ENCODE peak calls at places on chromosomes 1 and 21, in six cellular contexts. One of them, this sample, is unnamed.
A peak's percentile ranks its signal among the peaks of the same experiment; 100 is the strongest.

GRCh38 chr1:57007948-57008347 is 42.1 kb upstream of the C8B start:
- DNase-seq in HepG2: no peak
- DNase-seq in HCT116: no peak
- DNase-seq in K562: no peak
- DNase-seq in GM23338: no peak
- DNase-seq in H1: no peak
- DNase-seq in this sample: no peak

GRCh38 chr1:25786887-25787286 is 13.1 kb upstream of the SELENON start:
- DNase-seq in HepG2: no peak
- DNase-seq in HCT116: no peak
- DNase-seq in K562: no peak
- DNase-seq in GM23338: no peak
- DNase-seq in H1: no peak
- DNase-seq in this sample: no peak

GRCh38 chr1:37807555-37808368 is at the start of the genes C1orf122 and YRDC:
- DNase-seq in HepG2: peak; percentile 83
- DNase-seq in HCT116: peak; percentile 77
- DNase-seq in K562: peak; percentile 96
- DNase-seq in GM23338: peak; percentile 98
- DNase-seq in H1: peak; percentile 76
- DNase-seq in this sample: peak; percentile 93

GRCh38 chr21:32423320-32423719 is 10.8 kb downstream of the EVA1C start:
- DNase-seq in HepG2: no peak
- DNase-seq in HCT116: no peak
- DNase-seq in K562: no peak
- DNase-seq in GM23338: no peak
- DNase-seq in H1: no peak
- DNase-seq in this sample: no peak

GRCh38 chr1:26361605-26362122 is 7.7 kb upstream of the CRYBG2 start:
- DNase-seq in HepG2: no peak
- DNase-seq in HCT116: no peak
- DNase-seq in K562: no peak
- DNase-seq in GM23338: no peak
- DNase-seq in H1: no peak
- DNase-seq in this sample: no peak

GRCh38 chr1:190608282-190608681 is 130.6 kb upstream of the BRINP3 start:
- DNase-seq in HepG2: no peak
- DNase-seq in HCT116: no peak
- DNase-seq in K562: no peak
- DNase-seq in GM23338: no peak
- DNase-seq in H1: no peak
- DNase-seq in this sample: no peak

GRCh38 chr1:177142791-177143382 is 21.6 kb downstream of the ASTN1 start:
- DNase-seq in HepG2: no peak
- DNase-seq in HCT116: no peak
- DNase-seq in K562: no peak
- DNase-seq in GM23338: peak; percentile 22
- DNase-seq in H1: no peak
- DNase-seq in this sample: no peak

GRCh38 chr1:241706257-241706656 is 54.2 kb downstream of the WDR64 start:
- DNase-seq in HepG2: no peak
- DNase-seq in HCT116: no peak
- DNase-seq in K562: no peak
- DNase-seq in GM23338: no peak
- DNase-seq in H1: no peak
- DNase-seq in this sample: no peak

GRCh38 chr21:45074048-45074817 is at the start of gene ADARB1:
- DNase-seq in HepG2: peak; percentile 32
- DNase-seq in HCT116: no peak
- DNase-seq in K562: peak; percentile 97
- DNase-seq in GM23338: peak; percentile 74
- DNase-seq in H1: no peak
- DNase-seq in this sample: peak; percentile 29

GRCh38 chr1:101006553-101006952 is 19.0 kb downstream of the DPH5 start:
- DNase-seq in HepG2: peak; percentile 32
- DNase-seq in HCT116: no peak
- DNase-seq in K562: no peak
- DNase-seq in GM23338: no peak
- DNase-seq in H1: no peak
- DNase-seq in this sample: peak; percentile 80

GRCh38 chr1:64956241-64956640 is 10.1 kb downstream of the JAK1 start:
- DNase-seq in HepG2: no peak
- DNase-seq in HCT116: no peak
- DNase-seq in K562: peak; percentile 59
- DNase-seq in GM23338: no peak
- DNase-seq in H1: no peak
- DNase-seq in this sample: no peak

GRCh38 chr1:165255226-165255625 is 101.3 kb downstream of the LMX1A start:
- DNase-seq in HepG2: no peak
- DNase-seq in HCT116: no peak
- DNase-seq in K562: no peak
- DNase-seq in GM23338: no peak
- DNase-seq in H1: no peak
- DNase-seq in this sample: no peak

GRCh38 chr1:173867141-173867752 is 542 bp downstream of the GAS5 start:
- DNase-seq in HepG2: no peak
- DNase-seq in HCT116: no peak
- DNase-seq in K562: peak; percentile 47
- DNase-seq in GM23338: no peak
- DNase-seq in H1: no peak
- DNase-seq in this sample: no peak

GRCh38 chr1:66624412-66625060 is 90.6 kb downstream of the SGIP1 start:
- DNase-seq in HepG2: no peak
- DNase-seq in HCT116: no peak
- DNase-seq in K562: no peak
- DNase-seq in GM23338: no peak
- DNase-seq in H1: no peak
- DNase-seq in this sample: peak; percentile 74

GRCh38 chr1:113146242-113147072 is 73.5 kb downstream of the LRIG2 start:
- DNase-seq in HepG2: peak; percentile 87
- DNase-seq in HCT116: no peak
- DNase-seq in K562: peak; percentile 54
- DNase-seq in GM23338: no peak
- DNase-seq in H1: no peak
- DNase-seq in this sample: peak; percentile 56

GRCh38 chr1:200873116-200873670 is 412 bp downstream of the GPR25 start:
- DNase-seq in HepG2: no peak
- DNase-seq in HCT116: no peak
- DNase-seq in K562: no peak
- DNase-seq in GM23338: peak; percentile 54
- DNase-seq in H1: no peak
- DNase-seq in this sample: no peak

GRCh38 chr1:183089025-183089639 is 65.9 kb downstream of the LAMC1 start:
- DNase-seq in HepG2: peak; percentile 98
- DNase-seq in HCT116: no peak
- DNase-seq in K562: no peak
- DNase-seq in GM23338: no peak
- DNase-seq in H1: no peak
- DNase-seq in this sample: no peak

GRCh38 chr21:41899431-41900202 is 20.5 kb upstream of the PRDM15 start:
- DNase-seq in HepG2: no peak
- DNase-seq in HCT116: no peak
- DNase-seq in K562: no peak
- DNase-seq in GM23338: no peak
- DNase-seq in H1: no peak
- DNase-seq in this sample: no peak

GRCh38 chr1:75969550-75969949 is 37.3 kb upstream of the ASB17 start:
- DNase-seq in HepG2: no peak
- DNase-seq in HCT116: no peak
- DNase-seq in K562: no peak
- DNase-seq in GM23338: no peak
- DNase-seq in H1: no peak
- DNase-seq in this sample: no peak

GRCh38 chr1:153432874-153433681 is 16.8 kb downstream of the S100A7A start:
- DNase-seq in HepG2: no peak
- DNase-seq in HCT116: no peak
- DNase-seq in K562: peak; percentile 61
- DNase-seq in GM23338: no peak
- DNase-seq in H1: no peak
- DNase-seq in this sample: no peak

GRCh38 chr1:16321176-16321867 is 31.0 kb downstream of the FBXO42 start:
- DNase-seq in HepG2: peak; percentile 10
- DNase-seq in HCT116: no peak
- DNase-seq in K562: no peak
- DNase-seq in GM23338: no peak
- DNase-seq in H1: no peak
- DNase-seq in this sample: no peak

GRCh38 chr21:34003428-34003827 is 70.0 kb upstream of the MRPS6 start:
- DNase-seq in HepG2: no peak
- DNase-seq in HCT116: no peak
- DNase-seq in K562: no peak
- DNase-seq in GM23338: no peak
- DNase-seq in H1: no peak
- DNase-seq in this sample: no peak

GRCh38 chr1:204520834-204521709 is 4.9 kb downstream of the MDM4 start:
- DNase-seq in HepG2: no peak
- DNase-seq in HCT116: no peak
- DNase-seq in K562: no peak
- DNase-seq in GM23338: no peak
- DNase-seq in H1: no peak
- DNase-seq in this sample: no peak

GRCh38 chr1:19644761-19645543 is 841 bp downstream of the NBL1 start:
- DNase-seq in HepG2: no peak
- DNase-seq in HCT116: no peak
- DNase-seq in K562: no peak
- DNase-seq in GM23338: peak; percentile 63
- DNase-seq in H1: no peak
- DNase-seq in this sample: peak; percentile 24
- H2AFZ ChIP-seq in HepG2: no peak overlapping the region
- H2AFZ ChIP-seq in HCT116: no peak overlapping the region
- H2AFZ ChIP-seq in K562: peak overlapping the region; percentile 41
- H2AFZ ChIP-seq in GM23338: peak overlapping the region; percentile 98
- H2AFZ ChIP-seq in H1: no peak overlapping the region
- H2AFZ ChIP-seq in this sample: peak overlapping the region; percentile 19

DNA sequence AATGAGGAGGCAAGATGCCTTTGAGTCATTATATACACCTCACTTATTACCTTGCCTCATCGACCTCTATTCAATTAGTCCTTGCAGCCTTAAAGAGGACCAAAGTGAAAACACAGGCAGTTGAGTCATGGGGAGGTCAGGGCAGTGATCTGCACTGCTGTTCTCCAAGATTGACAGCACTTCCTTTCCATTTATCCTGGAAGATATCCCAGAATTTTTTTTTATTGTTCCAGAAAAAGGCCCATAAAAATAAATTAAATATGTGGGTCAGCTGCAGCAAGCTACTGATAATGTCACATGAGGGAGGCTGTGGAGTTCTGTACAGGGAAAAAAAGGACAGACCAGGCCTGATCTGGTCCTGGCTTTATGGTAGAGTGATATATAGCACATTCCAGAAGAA is 33.2 kb upstream of the CDC42BPA start:
- DNase-seq in HepG2: no peak
- DNase-seq in HCT116: no peak
- DNase-seq in K562: no peak
- DNase-seq in GM23338: no peak
- DNase-seq in H1: no peak
- DNase-seq in this sample: peak; percentile 96
- TF ChIP-seq POLR2AphosphoS5 in HepG2: no peak
- TF ChIP-seq POLR2AphosphoS5 in HCT116: no peak
- TF ChIP-seq POLR2AphosphoS5 in K562: no peak
- TF ChIP-seq POLR2AphosphoS5 in GM23338: no peak
- TF ChIP-seq POLR2AphosphoS5 in H1: no peak
- TF ChIP-seq POLR2AphosphoS5 in this sample: peak; percentile 51

GRCh38 chr1:231335663-231336602 is 1.7 kb downstream of the EXOC8 start:
- DNase-seq in HepG2: peak; percentile 29
- DNase-seq in HCT116: no peak
- DNase-seq in K562: no peak
- DNase-seq in GM23338: no peak
- DNase-seq in H1: no peak
- DNase-seq in this sample: no peak

GRCh38 chr1:231337043-231337471 is 595 bp downstream of the EXOC8 start:
- DNase-seq in HepG2: no peak
- DNase-seq in HCT116: no peak
- DNase-seq in K562: peak; percentile 59
- DNase-seq in GM23338: peak; percentile 32
- DNase-seq in H1: no peak
- DNase-seq in this sample: no peak

GRCh38 chr1:231340328-231341013 is 2.4 kb downstream of the SPRTN start:
- DNase-seq in HepG2: no peak
- DNase-seq in HCT116: no peak
- DNase-seq in K562: no peak
- DNase-seq in GM23338: no peak
- DNase-seq in H1: no peak
- DNase-seq in this sample: no peak

GRCh38 chr1:231337472-231338269 is at the start of gene EXOC8:
- DNase-seq in HepG2: peak; percentile 96
- DNase-seq in HCT116: peak; percentile 94
- DNase-seq in K562: peak; percentile 98
- DNase-seq in GM23338: peak; percentile 96
- DNase-seq in H1: peak; percentile 94
- DNase-seq in this sample: peak; percentile 100

DNA sequence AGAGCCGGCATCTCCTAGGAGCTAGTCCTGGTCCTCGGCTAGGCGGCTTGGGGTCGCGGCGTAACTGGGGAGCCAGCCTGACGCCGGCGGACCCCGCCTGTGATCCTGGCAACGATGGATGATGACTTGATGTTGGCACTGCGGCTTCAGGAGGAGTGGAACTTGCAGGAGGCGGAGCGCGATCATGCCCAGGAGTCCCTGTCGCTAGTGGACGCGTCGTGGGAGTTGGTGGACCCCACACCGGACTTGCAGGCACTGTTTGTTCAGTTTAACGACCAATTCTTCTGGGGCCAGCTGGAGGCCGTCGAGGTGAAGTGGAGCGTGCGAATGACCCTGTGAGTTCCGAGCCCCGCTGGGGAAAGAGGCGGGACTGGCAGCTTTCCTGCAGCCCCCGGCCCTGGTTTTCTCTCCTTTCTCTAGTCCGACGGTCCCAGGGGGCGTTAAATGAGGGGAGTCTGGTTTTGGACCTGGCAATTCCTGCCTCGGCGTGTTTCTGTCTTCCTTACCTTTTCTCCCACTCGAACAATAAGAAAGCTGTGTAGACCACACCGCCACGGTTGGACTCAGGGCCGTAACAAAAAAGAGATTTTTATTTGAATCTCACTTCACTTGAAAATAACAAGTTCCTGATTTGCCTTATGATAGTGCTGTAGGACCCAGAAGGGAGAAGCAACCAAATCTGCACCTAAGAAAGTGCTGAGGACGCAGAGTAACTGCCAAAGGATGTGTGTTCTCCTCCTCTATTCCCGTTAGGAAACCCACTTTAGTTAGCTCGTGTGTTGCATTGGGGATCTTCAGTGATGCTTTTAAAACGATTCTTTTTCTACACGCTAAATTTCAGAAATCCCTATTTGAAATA is at the start of gene SPRTN:
- DNase-seq in HepG2: no peak
- DNase-seq in HCT116: no peak
- DNase-seq in K562: peak; percentile 92
- DNase-seq in GM23338: peak; percentile 94
- DNase-seq in H1: no peak
- DNase-seq in this sample: peak; percentile 43
- H3K4me2 ChIP-seq in HepG2: peak within 1 kb of the TSS; percentile 97
- H3K4me2 ChIP-seq in HCT116: peak within 1 kb of the TSS; percentile 83
- H3K4me2 ChIP-seq in K562: peak within 1 kb of the TSS; percentile 96
- H3K4me2 ChIP-seq in GM23338: peak within 1 kb of the TSS; percentile 95
- H3K4me2 ChIP-seq in H1: peak within 1 kb of the TSS; percentile 93
- H3K4me2 ChIP-seq in this sample: peak within 1 kb of the TSS; percentile 84

DNA sequence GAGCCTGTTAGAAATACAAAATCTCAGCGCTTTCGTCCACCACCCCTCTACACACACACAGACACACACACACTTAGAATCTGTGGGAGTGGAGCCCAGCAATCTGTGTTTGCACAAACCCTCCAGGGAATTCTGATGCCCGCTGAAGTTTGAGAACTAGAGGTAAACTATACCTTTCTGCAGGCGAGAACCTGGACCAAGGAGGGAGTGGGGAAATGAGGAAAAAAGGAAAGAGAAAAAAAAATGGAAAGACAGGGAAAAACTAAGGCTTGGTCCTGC is 468 bp upstream of the NIBAN1 start:
- DNase-seq in HepG2: no peak
- DNase-seq in HCT116: no peak
- DNase-seq in K562: no peak
- DNase-seq in GM23338: no peak
- DNase-seq in H1: no peak
- DNase-seq in this sample: no peak
- H2AFZ ChIP-seq in HepG2: no peak overlapping the region
- H2AFZ ChIP-seq in HCT116: peak overlapping the region; percentile 66
- H2AFZ ChIP-seq in K562: peak overlapping the region; percentile 95
- H2AFZ ChIP-seq in GM23338: peak overlapping the region; percentile 100
- H2AFZ ChIP-seq in H1: peak overlapping the region; percentile 91
- H2AFZ ChIP-seq in this sample: peak overlapping the region; percentile 84

This sample was measured in endothelial cell of umbilical vein.